ENCODE peak calls at places on chromosomes 4 and X, in six cellular contexts. Q is adrenal gland, R is epithelial cell of proximal tubule, S is ovary, E is endodermal cell, O is A549. H is an unnamed sample.
A peak's percentile ranks its signal among the peaks of the same experiment; 100 is the strongest.

GRCh38 chr4:7424553-7425111 is 10.1 kb downstream of the PSAPL1 start:
- DNase-seq in E (peak; percentile 57), S (peak; percentile 8), Q (no peak), O (no peak), R (no peak), H (peak; percentile 58)

GRCh38 chrX:1581132-1581531 is 10.3 kb upstream of the AKAP17A start:
- DNase-seq in R (no peak), Q (peak; percentile 61), O (peak; percentile 84), S (no peak), E (peak; percentile 86), H (peak; percentile 67)

GRCh38 chrX:24241822-24242648 is 71.8 kb downstream of the SUPT20HL2 start:
- DNase-seq in R (no peak), Q (no peak), E (peak; percentile 52), O (peak; percentile 65), S (no peak), H (peak; percentile 61)

GRCh38 chr4:153018716-153019115 is 82.6 kb downstream of the FHDC1 start:
- DNase-seq in R (no peak), Q (no peak), E (no peak), S (no peak), O (no peak), H (no peak)

GRCh38 chr4:78565971-78566372 is 14.4 kb downstream of the ANXA3 start:
- DNase-seq in R (no peak), Q (no peak), O (peak; percentile 85), E (peak; percentile 64), S (no peak), H (no peak)

GRCh38 chr4:115678425-115678941 is 565.1 kb upstream of the NDST4 start:
- DNase-seq in Q (no peak), S (no peak), E (peak; percentile 40), O (no peak), R (no peak), H (no peak)

GRCh38 chrX:72366746-72367145 is 61.0 kb upstream of the CITED1 start:
- DNase-seq in O (no peak), E (no peak), R (no peak), Q (no peak), S (no peak), H (no peak)

GRCh38 chr4:53680588-53680987 is 89.3 kb upstream of the LNX1 start:
- DNase-seq in S (no peak), Q (no peak), O (no peak), E (no peak), R (no peak), H (no peak)

GRCh38 chr4:26323807-26324206 is 3.0 kb downstream of the RBPJ start:
- DNase-seq in O (no peak), S (no peak), Q (no peak), E (no peak), R (no peak), H (no peak)

GRCh38 chrX:40539214-40540142 is 41.3 kb upstream of the ATP6AP2 start:
- DNase-seq in Q (no peak), S (no peak), E (peak; percentile 93), O (no peak), R (no peak), H (peak; percentile 66)

GRCh38 chr4:176549161-176549865 is 229.5 kb downstream of the SPCS3 start:
- DNase-seq in Q (no peak), O (no peak), E (no peak), S (no peak), R (no peak), H (no peak)

GRCh38 chr4:121096629-121097028 is 24.3 kb upstream of the NDNF start:
- DNase-seq in R (no peak), Q (no peak), E (no peak), O (peak; percentile 16), S (no peak), H (peak; percentile 9)

GRCh38 chrX:15750611-15751159 is 12.6 kb downstream of the CA5B start:
- DNase-seq in S (no peak), O (no peak), Q (no peak), E (no peak), R (no peak), H (no peak)

GRCh38 chr4:93228021-93228420 is 600.5 kb upstream of the ATOH1 start:
- DNase-seq in E (no peak), R (no peak), O (no peak), Q (no peak), S (no peak), H (no peak)

GRCh38 chrX:153621949-153622598 is 23.1 kb upstream of the CCNQ start:
- DNase-seq in O (no peak), R (no peak), E (no peak), Q (no peak), S (no peak), H (no peak)

GRCh38 chr4:124454772-124455270 is 257.7 kb downstream of the ANKRD50 start:
- DNase-seq in S (no peak), R (no peak), Q (no peak), O (no peak), E (no peak), H (no peak)

GRCh38 chr4:27318740-27319139 is 458.1 kb downstream of the STIM2 start:
- DNase-seq in E (peak; percentile 92), S (no peak), O (peak; percentile 15), R (no peak), Q (no peak), H (peak; percentile 47)

GRCh38 chr4:173009129-173009823 is 159.3 kb upstream of the GALNT7 start:
- DNase-seq in O (no peak), Q (no peak), R (no peak), E (no peak), S (no peak), H (no peak)

GRCh38 chr4:111323496-111323895 is 700.6 kb upstream of the PITX2 start:
- DNase-seq in Q (no peak), S (no peak), E (no peak), O (no peak), R (peak; percentile 18), H (no peak)

DNA sequence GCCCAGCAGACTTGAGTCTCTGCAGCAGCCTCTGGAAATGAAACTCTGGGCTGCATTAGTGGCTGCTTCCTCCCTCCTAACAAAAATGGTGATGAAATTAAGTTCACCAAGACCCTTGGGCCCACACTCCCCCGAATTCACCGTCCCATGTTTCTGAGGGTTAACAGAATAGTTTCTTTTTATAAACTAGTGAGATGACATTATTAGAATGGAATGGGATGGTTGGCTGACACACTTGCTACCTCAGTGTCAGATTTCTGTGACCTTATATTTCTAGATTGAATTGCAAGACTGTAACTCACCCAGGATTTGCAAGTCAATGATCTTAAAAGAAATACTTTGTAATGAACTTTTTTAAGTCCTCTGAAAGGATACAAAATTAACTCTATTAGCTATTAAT is 127.1 kb downstream of the SHROOM3 start:
- DNase-seq in R (no peak), O (no peak), S (no peak), E (no peak), Q (no peak), H (no peak)
- H3K4me3 ChIP-seq in R (no peak overlapping the region), O (no peak overlapping the region), S (no peak overlapping the region), E (no peak overlapping the region), Q (no peak overlapping the region), H (no peak overlapping the region)

GRCh38 chr4:88456757-88457306 is at the start of gene HERC5:
- DNase-seq in R (peak; percentile 76), E (peak; percentile 97), O (peak; percentile 93), S (peak; percentile 93), Q (peak; percentile 93), H (peak; percentile 93)

GRCh38 chr4:88457307-88458090 is 580 bp downstream of the HERC5 start:
- DNase-seq in R (no peak), E (peak; percentile 86), O (no peak), S (peak; percentile 55), Q (no peak), H (peak; percentile 85)

GRCh38 chr4:88452941-88453340 is 4.0 kb upstream of the HERC5 start:
- DNase-seq in O (no peak), S (no peak), Q (no peak), E (no peak), R (no peak), H (no peak)

GRCh38 chr4:88458091-88458740 is 1.3 kb downstream of the HERC5 start:
- DNase-seq in E (no peak), O (no peak), R (no peak), S (no peak), Q (no peak), H (no peak)
- H3K4me3 ChIP-seq in E (peak overlapping the region; percentile 78), O (no peak overlapping the region), R (no peak overlapping the region), S (peak overlapping the region; percentile 92), Q (peak overlapping the region; percentile 60), H (peak overlapping the region; percentile 69)

GRCh38 chrX:119687661-119688413 is 5.1 kb downstream of the SEPTIN6 start:
- DNase-seq in S (no peak), E (no peak), R (no peak), Q (no peak), O (no peak), H (no peak)
- H3K4me3 ChIP-seq in S (no peak overlapping the region), E (no peak overlapping the region), R (no peak overlapping the region), Q (no peak overlapping the region), O (no peak overlapping the region), H (no peak overlapping the region)

GRCh38 chr4:84100071-84100470 is 399.0 kb downstream of the NKX6-1 start:
- DNase-seq in S (no peak), Q (no peak), O (no peak), R (no peak), E (no peak), H (no peak)

DNA sequence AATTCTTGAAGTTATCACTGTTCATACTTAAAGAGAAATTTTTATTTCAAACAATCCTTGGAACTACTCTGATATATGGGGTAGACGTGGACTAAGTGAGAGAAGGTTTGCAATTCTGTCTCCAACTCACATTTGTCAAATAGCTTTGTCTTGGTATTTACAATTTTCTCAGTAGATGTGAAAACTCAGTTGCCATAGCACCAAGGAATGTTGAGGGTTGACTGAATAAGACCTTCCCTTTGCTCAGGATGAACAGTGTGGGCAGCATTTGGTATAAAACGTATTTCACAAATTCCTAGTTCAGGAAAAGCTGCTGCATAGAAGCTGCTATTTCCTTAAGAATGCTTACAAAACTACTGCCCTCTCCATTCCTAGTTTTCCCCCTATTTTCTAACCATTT is 399.5 kb downstream of the NKX6-1 start:
- DNase-seq in Q (no peak), S (no peak), O (no peak), R (no peak), E (no peak), H (no peak)
- H3K4me3 ChIP-seq in Q (no peak overlapping the region), S (no peak overlapping the region), O (no peak overlapping the region), R (no peak overlapping the region), E (no peak overlapping the region), H (no peak overlapping the region)

DNA sequence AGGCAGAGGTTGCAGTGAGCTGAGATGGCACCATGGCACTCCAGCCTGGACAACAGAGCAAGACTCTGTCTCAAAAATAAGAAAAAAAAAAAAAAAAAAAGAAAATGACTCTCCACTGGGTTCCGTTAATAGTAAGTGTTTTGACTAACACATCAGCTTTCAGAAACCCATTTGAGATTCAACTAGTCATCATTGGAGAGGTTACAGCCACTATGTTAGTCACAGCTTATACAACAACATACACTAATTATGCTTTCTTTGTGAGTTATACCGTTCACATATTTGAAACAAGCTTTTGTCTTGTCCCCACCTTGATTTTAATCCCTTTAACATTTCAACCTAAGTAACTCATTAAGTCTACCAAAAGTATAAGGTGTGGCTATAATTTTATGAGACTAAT is 48.2 kb downstream of the HADH start:
- DNase-seq in O (no peak), Q (no peak), S (no peak), R (no peak), E (no peak), H (no peak)
- H3K4me3 ChIP-seq in O (no peak overlapping the region), Q (no peak overlapping the region), S (no peak overlapping the region), R (no peak overlapping the region), E (no peak overlapping the region), H (no peak overlapping the region)

GRCh38 chr4:166202991-166203390 is 330.0 kb downstream of the TLL1 start:
- DNase-seq in Q (no peak), R (no peak), E (peak; percentile 75), O (no peak), S (no peak), H (no peak)
- H3K4me3 ChIP-seq in Q (no peak overlapping the region), R (no peak overlapping the region), E (no peak overlapping the region), O (no peak overlapping the region), S (no peak overlapping the region), H (no peak overlapping the region)

H was measured in H7.